ENCODE peak calls at places on chromosomes 13 and 19, in seven cellular contexts. W, R, X, H, M, G and V are unnamed samples.

GRCh38 chr19:13149628-13150186 is 468 bp downstream of the STX10 start:
- DNase-seq in W (peak; percentile 93), R (peak; percentile 61), X (peak; percentile 58), H (no peak), M (peak; percentile 32), G (peak; percentile 67), V (peak; percentile 90)

GRCh38 chr19:13091400-13092161 is 11.1 kb downstream of the LYL1 start:
- DNase-seq in W (no peak), R (peak; percentile 93), X (no peak), H (no peak), M (peak; percentile 84), G (no peak), V (peak; percentile 66)

GRCh38 chr19:53881482-53882390 is at the start of gene PRKCG:
- DNase-seq in W (no peak), R (no peak), X (peak; percentile 52), H (no peak), M (no peak), G (peak; percentile 30), V (peak; percentile 57)

GRCh38 chr19:44942067-44942571 is at the start of gene APOC4:
- DNase-seq in W (no peak), R (no peak), X (no peak), H (no peak), M (no peak), G (no peak), V (no peak)

GRCh38 chr13:88675997-88676396 is 1004.8 kb downstream of the SLITRK5 start:
- DNase-seq in W (no peak), R (no peak), X (no peak), H (no peak), M (no peak), G (no peak), V (no peak)

GRCh38 chr19:46717716-46718143 is 816 bp upstream of the PRKD2 start:
- DNase-seq in W (no peak), R (no peak), X (peak; percentile 24), H (no peak), M (no peak), G (no peak), V (no peak)

GRCh38 chr19:58559275-58560006 is 1.0 kb upstream of the UBE2M start:
- DNase-seq in W (peak; percentile 97), R (peak; percentile 85), X (peak; percentile 87), H (peak; percentile 93), M (peak; percentile 87), G (peak; percentile 93), V (peak; percentile 93)

GRCh38 chr13:85853901-85854663 is 54.9 kb upstream of the SLITRK6 start:
- DNase-seq in W (peak; percentile 79), R (no peak), X (no peak), H (no peak), M (no peak), G (no peak), V (no peak)

GRCh38 chr19:1264801-1265610 is 4.1 kb upstream of the CIRBP start:
- DNase-seq in W (peak; percentile 96), R (peak; percentile 68), X (no peak), H (no peak), M (peak; percentile 79), G (peak; percentile 96), V (peak; percentile 73)

GRCh38 chr13:32164622-32165268 is 133.2 kb downstream of the FRY start:
- DNase-seq in W (no peak), R (peak; percentile 51), X (peak; percentile 33), H (peak; percentile 91), M (no peak), G (peak; percentile 74), V (peak; percentile 31)

GRCh38 chr13:49667773-49668172 is 23.5 kb downstream of the EBPL start:
- DNase-seq in W (no peak), R (no peak), X (no peak), H (no peak), M (no peak), G (peak; percentile 62), V (no peak)

GRCh38 chr19:46256855-46257254 is 27.3 kb downstream of the IGFL1 start:
- DNase-seq in W (no peak), R (no peak), X (no peak), H (no peak), M (no peak), G (no peak), V (no peak)

GRCh38 chr19:50399368-50399745 is 15.2 kb downstream of the POLD1 start:
- DNase-seq in W (no peak), R (no peak), X (no peak), H (no peak), M (no peak), G (no peak), V (no peak)

GRCh38 chr13:45918597-45918996 is 67.0 kb upstream of the SIAH3 start:
- DNase-seq in W (no peak), R (no peak), X (peak; percentile 31), H (no peak), M (no peak), G (no peak), V (no peak)

GRCh38 chr19:35053667-35054293 is 12.3 kb downstream of the HPN start:
- DNase-seq in W (no peak), R (no peak), X (no peak), H (no peak), M (no peak), G (no peak), V (no peak)

GRCh38 chr19:14004619-14005380 is 1.3 kb downstream of the RFX1 start:
- DNase-seq in W (peak; percentile 94), R (peak; percentile 52), X (no peak), H (peak; percentile 37), M (peak; percentile 83), G (no peak), V (no peak)

GRCh38 chr19:48963371-48964204 is 1.5 kb upstream of the FTL start:
- DNase-seq in W (peak; percentile 97), R (peak; percentile 73), X (peak; percentile 81), H (no peak), M (peak; percentile 60), G (peak; percentile 85), V (peak; percentile 73)

GRCh38 chr13:40152145-40152544 is 496.7 kb downstream of the COG6 start:
- DNase-seq in W (no peak), R (peak; percentile 88), X (no peak), H (peak; percentile 73), M (no peak), G (peak; percentile 77), V (no peak)

GRCh38 chr19:44476559-44477408 is 23.5 kb downstream of the ZNF180 start:
- DNase-seq in W (no peak), R (peak; percentile 8), X (no peak), H (peak; percentile 20), M (no peak), G (peak; percentile 10), V (peak; percentile 28)